ENCODE peak calls at places on chromosomes 1 and 21, in seven cellular contexts. X is HCT116, S is HepG2, Z is H1, A is SK-N-SH, L is GM12878, P is K562. K is an unnamed sample.

GRCh38 chr1:29354511-29355098 is 118.3 kb downstream of the PTPRU start:
- DNase-seq in X (no peak), S (no peak), Z (no peak), A (no peak), L (no peak), P (peak), K (no peak)

GRCh38 chr1:43077273-43077672 is 94.8 kb downstream of the EBNA1BP2 start:
- DNase-seq in X (no peak), S (no peak), Z (no peak), A (no peak), L (no peak), P (peak), K (no peak)

GRCh38 chr1:15882665-15883064 is 35.2 kb downstream of the SPEN start:
- DNase-seq in X (no peak), S (no peak), Z (no peak), A (no peak), L (no peak), P (no peak), K (no peak)

GRCh38 chr1:210250998-210251679 is 18.5 kb downstream of the SERTAD4 start:
- DNase-seq in X (peak), S (no peak), Z (peak), A (peak), L (no peak), P (no peak), K (peak)

GRCh38 chr1:207021876-207022596 is 10.5 kb downstream of the C1orf116 start:
- DNase-seq in X (no peak), S (no peak), Z (no peak), A (no peak), L (no peak), P (no peak), K (no peak)

GRCh38 chr1:201386208-201386607 is 8.7 kb upstream of the TNNT2 start:
- DNase-seq in X (no peak), S (no peak), Z (no peak), A (no peak), L (no peak), P (no peak), K (no peak)

GRCh38 chr1:10122926-10123325 is 87.4 kb upstream of the KIF1B start:
- DNase-seq in X (no peak), S (no peak), Z (no peak), A (no peak), L (no peak), P (no peak), K (no peak)

GRCh38 chr1:15758953-15759661 is 512 bp downstream of the FBLIM1 start:
- DNase-seq in X (no peak), S (no peak), Z (no peak), A (peak), L (no peak), P (no peak), K (no peak)

GRCh38 chr1:232435746-232436145 is 194.2 kb downstream of the SIPA1L2 start:
- DNase-seq in X (no peak), S (no peak), Z (no peak), A (no peak), L (no peak), P (no peak), K (peak)

GRCh38 chr1:48652334-48652733 is 124.4 kb downstream of the BEND5 start:
- DNase-seq in X (no peak), S (no peak), Z (no peak), A (no peak), L (no peak), P (no peak), K (no peak)

GRCh38 chr1:37931148-37931492 is 15.7 kb downstream of the INPP5B start:
- DNase-seq in X (no peak), S (no peak), Z (no peak), A (no peak), L (no peak), P (no peak), K (peak)

GRCh38 chr1:110672001-110672752 is 2.6 kb downstream of the KCNA3 start:
- DNase-seq in X (no peak), S (no peak), Z (no peak), A (peak), L (no peak), P (peak), K (no peak)

GRCh38 chr1:20359451-20360330 is 69.0 kb downstream of the VWA5B1 start:
- DNase-seq in X (peak), S (no peak), Z (no peak), A (no peak), L (no peak), P (no peak), K (no peak)

GRCh38 chr21:32826317-32827167 is 55.0 kb upstream of the PAXBP1 start:
- DNase-seq in X (peak), S (peak), Z (no peak), A (peak), L (peak), P (peak), K (peak)

GRCh38 chr1:9281071-9281827 is 11.4 kb upstream of the SPSB1 start:
- DNase-seq in X (no peak), S (no peak), Z (no peak), A (no peak), L (no peak), P (no peak), K (no peak)

GRCh38 chr1:34780528-34780927 is 486 bp upstream of the GJB3 start:
- DNase-seq in X (no peak), S (no peak), Z (no peak), A (no peak), L (no peak), P (no peak), K (no peak)

GRCh38 chr1:45221716-45222115 is 15.3 kb upstream of the ZSWIM5 start:
- DNase-seq in X (no peak), S (no peak), Z (no peak), A (no peak), L (no peak), P (no peak), K (no peak)

GRCh38 chr1:232450626-232451025 is 179.3 kb downstream of the SIPA1L2 start:
- DNase-seq in X (no peak), S (no peak), Z (no peak), A (no peak), L (no peak), P (no peak), K (no peak)

GRCh38 chr1:36913523-36914060 is 120.7 kb downstream of the GRIK3 start:
- DNase-seq in X (no peak), S (no peak), Z (no peak), A (no peak), L (no peak), P (no peak), K (no peak)

GRCh38 chr21:31470896-31471694 is 127.0 kb upstream of the TIAM1 start:
- DNase-seq in X (no peak), S (no peak), Z (no peak), A (no peak), L (no peak), P (no peak), K (no peak)

GRCh38 chr1:45304311-45305081 is 22.2 kb upstream of the HPDL start:
- DNase-seq in X (no peak), S (peak), Z (no peak), A (peak), L (no peak), P (peak), K (no peak)

GRCh38 chr1:227745568-227745967 is 10.3 kb downstream of the SNAP47 start:
- DNase-seq in X (no peak), S (no peak), Z (no peak), A (no peak), L (no peak), P (no peak), K (no peak)

GRCh38 chr1:68725353-68725752 is 228.5 kb upstream of the DEPDC1 start:
- DNase-seq in X (no peak), S (no peak), Z (no peak), A (peak), L (no peak), P (no peak), K (no peak)

GRCh38 chr1:204902674-204903073 is 32.0 kb downstream of the NFASC start:
- DNase-seq in X (no peak), S (no peak), Z (no peak), A (no peak), L (no peak), P (no peak), K (no peak)

GRCh38 chr1:45883633-45884032 is 80.2 kb downstream of the MAST2 start:
- DNase-seq in X (no peak), S (no peak), Z (no peak), A (no peak), L (no peak), P (no peak), K (no peak)

GRCh38 chr1:19204665-19205266 is 5.3 kb downstream of the UBR4 start:
- DNase-seq in X (no peak), S (no peak), Z (no peak), A (no peak), L (no peak), P (no peak), K (no peak)

GRCh38 chr1:7049913-7050625 is 264.8 kb downstream of the CAMTA1 start:
- DNase-seq in X (no peak), S (no peak), Z (no peak), A (no peak), L (no peak), P (no peak), K (no peak)

GRCh38 chr1:59083946-59084865 is 212.7 kb upstream of the FGGY start:
- DNase-seq in X (no peak), S (no peak), Z (no peak), A (no peak), L (no peak), P (no peak), K (no peak)

GRCh38 chr1:62784509-62785365 is 805 bp downstream of the ATG4C start:
- DNase-seq in X (no peak), S (no peak), Z (no peak), A (peak), L (no peak), P (peak), K (peak)

GRCh38 chr1:173508541-173508940 is 31.4 kb downstream of the PRDX6 start:
- DNase-seq in X (no peak), S (no peak), Z (no peak), A (no peak), L (no peak), P (no peak), K (no peak)

GRCh38 chr1:173507205-173507846 is 30.2 kb downstream of the PRDX6 start:
- DNase-seq in X (peak), S (no peak), Z (no peak), A (no peak), L (no peak), P (no peak), K (no peak)

GRCh38 chr1:173505401-173505800 is 28.3 kb downstream of the PRDX6 start:
- DNase-seq in X (no peak), S (no peak), Z (no peak), A (no peak), L (no peak), P (no peak), K (no peak)

GRCh38 chr1:173507847-173508209 is 30.7 kb downstream of the PRDX6 start:
- DNase-seq in X (no peak), S (no peak), Z (no peak), A (no peak), L (no peak), P (no peak), K (no peak)

DNA sequence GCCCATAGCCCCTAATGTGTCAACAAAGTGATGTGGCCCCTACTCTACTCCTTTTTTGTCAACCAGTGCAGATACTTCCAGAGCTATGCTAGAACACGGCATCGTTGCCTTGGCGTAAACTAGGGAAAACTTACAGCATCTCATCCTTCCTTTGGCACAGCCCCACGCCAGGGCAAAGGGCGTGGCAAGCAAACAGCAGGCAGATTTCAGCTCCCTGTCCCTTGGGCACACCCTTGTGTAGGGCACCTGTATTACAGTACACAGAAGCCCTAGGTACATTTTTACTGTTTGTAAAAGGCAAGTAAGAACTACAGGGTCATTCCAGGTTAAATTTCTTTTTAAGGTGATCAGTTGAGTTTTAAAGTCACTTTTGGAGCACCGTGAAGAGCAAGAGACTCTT is 29.3 kb downstream of the PRDX6 start:
- DNase-seq in X (peak), S (peak), Z (no peak), A (no peak), L (no peak), P (no peak), K (no peak)
- TF ChIP-seq JUND in X (no peak), S (no peak), Z (no peak), A (no peak), L (no peak), P (no peak), K (no peak)

GRCh38 chr1:229410692-229411433 is 23.0 kb downstream of the ACTA1 start:
- DNase-seq in X (no peak), S (no peak), Z (no peak), A (peak), L (no peak), P (peak), K (no peak)

GRCh38 chr1:229412056-229412455 is 21.8 kb downstream of the ACTA1 start:
- DNase-seq in X (no peak), S (no peak), Z (no peak), A (no peak), L (no peak), P (no peak), K (peak)

GRCh38 chr1:229411434-229412055 is 22.3 kb downstream of the ACTA1 start:
- DNase-seq in X (no peak), S (no peak), Z (no peak), A (no peak), L (no peak), P (no peak), K (no peak)

GRCh38 chr1:229409616-229410369 is 24.1 kb downstream of the ACTA1 start:
- DNase-seq in X (no peak), S (peak), Z (no peak), A (peak), L (no peak), P (no peak), K (no peak)

DNA sequence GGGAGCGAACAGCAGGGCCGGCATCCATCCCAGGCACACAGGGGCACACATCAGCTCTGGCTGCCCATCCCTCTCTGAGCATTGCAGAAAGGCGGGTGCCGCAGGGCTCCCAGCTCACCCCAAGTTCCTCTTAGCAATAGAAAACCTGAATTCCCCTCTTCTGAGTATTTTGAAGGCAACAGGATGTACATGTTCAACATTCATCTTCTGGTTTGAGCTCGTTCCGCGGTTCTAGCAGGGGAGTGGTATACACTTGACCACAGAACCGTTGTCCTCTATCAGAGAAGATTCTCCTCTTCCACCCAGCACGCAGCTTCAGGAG is 23.6 kb downstream of the ACTA1 start:
- DNase-seq in X (no peak), S (no peak), Z (no peak), A (no peak), L (no peak), P (no peak), K (no peak)
- TF ChIP-seq JUND in X (no peak), S (no peak), Z (no peak), A (no peak), L (no peak), P (no peak), K (no peak)

DNA sequence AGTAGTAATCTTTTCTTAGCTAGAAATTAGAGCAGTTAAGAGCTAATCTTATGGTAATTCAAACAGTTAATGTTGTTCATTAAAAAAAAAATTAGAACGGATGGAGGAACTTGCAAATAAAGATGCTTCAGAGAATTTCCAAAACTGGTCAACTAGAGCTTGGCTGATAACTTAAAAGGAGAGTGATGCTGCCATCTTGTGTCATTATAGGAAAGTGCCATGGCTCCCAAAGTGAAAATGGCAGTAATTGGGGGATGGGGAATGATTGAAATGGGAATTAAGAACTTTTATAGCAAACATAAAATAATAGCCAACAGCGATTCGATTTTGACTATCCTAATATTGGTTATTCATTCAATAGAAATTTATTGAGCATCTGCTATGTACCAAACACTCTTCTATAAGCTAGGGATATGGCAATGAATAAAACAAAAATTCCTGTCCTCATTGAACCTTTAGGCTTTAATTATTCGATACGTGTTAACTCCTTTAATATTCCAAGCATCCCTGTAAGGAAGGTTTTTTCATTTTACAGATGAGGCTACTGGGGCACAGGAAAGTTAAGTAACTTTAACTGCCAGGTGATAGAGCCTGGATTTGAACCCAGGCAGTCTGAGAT is 5.7 kb upstream of the PLPP3 start:
- DNase-seq in X (peak), S (peak), Z (no peak), A (peak), L (no peak), P (peak), K (peak)
- TF ChIP-seq JUND in X (no peak), S (no peak), Z (no peak), A (no peak), L (no peak), P (no peak), K (no peak)

GRCh38 chr1:64302194-64302593 is 98.8 kb downstream of the UBE2U start:
- DNase-seq in X (no peak), S (no peak), Z (no peak), A (no peak), L (no peak), P (no peak), K (no peak)
- TF ChIP-seq JUND in X (no peak), S (no peak), Z (no peak), A (no peak), L (no peak), P (no peak), K (no peak)

GRCh38 chr1:145885738-145886287 is at the start of gene ANKRD35:
- DNase-seq in X (peak), S (peak), Z (no peak), A (peak), L (no peak), P (peak), K (peak)

GRCh38 chr1:145886811-145887210 is 1.1 kb upstream of the ANKRD35 start:
- DNase-seq in X (no peak), S (no peak), Z (no peak), A (no peak), L (no peak), P (no peak), K (no peak)

GRCh38 chr1:145887631-145888030 is 2.0 kb upstream of the ANKRD35 start:
- DNase-seq in X (no peak), S (peak), Z (no peak), A (no peak), L (no peak), P (no peak), K (peak)

GRCh38 chr1:145886390-145886789 is 724 bp upstream of the ANKRD35 start:
- DNase-seq in X (no peak), S (no peak), Z (no peak), A (no peak), L (no peak), P (no peak), K (no peak)

DNA sequence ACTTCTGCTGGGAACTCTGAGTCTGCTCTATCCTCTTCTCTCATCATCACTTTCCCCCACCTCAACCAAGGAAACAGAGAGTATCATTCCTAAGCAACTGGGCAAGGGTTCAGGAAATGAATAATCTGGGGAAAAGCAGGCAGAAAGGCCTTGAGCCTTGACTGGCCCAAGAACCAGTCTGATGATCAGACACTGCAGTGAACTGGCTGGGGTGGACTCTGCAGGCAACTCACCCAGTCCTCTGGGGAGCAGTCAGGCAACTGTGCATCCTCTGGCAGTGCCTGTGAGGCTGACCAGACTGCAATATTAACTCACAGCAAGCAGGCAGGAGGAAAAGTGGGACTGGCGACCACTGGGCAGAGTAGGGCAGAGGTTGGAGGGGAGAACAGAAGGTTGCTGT is 991 bp downstream of the ANKRD35 start:
- DNase-seq in X (no peak), S (no peak), Z (no peak), A (no peak), L (no peak), P (no peak), K (no peak)
- TF ChIP-seq JUND in X (no peak), S (no peak), Z (no peak), A (no peak), L (no peak), P (no peak), K (no peak)

GRCh38 chr21:15149825-15150224 is 85.0 kb upstream of the NRIP1 start:
- DNase-seq in X (no peak), S (peak), Z (no peak), A (no peak), L (no peak), P (no peak), K (no peak)

GRCh38 chr21:15152591-15152990 is 87.8 kb upstream of the NRIP1 start:
- DNase-seq in X (no peak), S (no peak), Z (no peak), A (no peak), L (no peak), P (no peak), K (no peak)

GRCh38 chr21:15151385-15152103 is 86.7 kb upstream of the NRIP1 start:
- DNase-seq in X (no peak), S (peak), Z (no peak), A (no peak), L (no peak), P (no peak), K (no peak)
- TF ChIP-seq JUND in X (no peak), S (no peak), Z (no peak), A (no peak), L (no peak), P (no peak), K (no peak)

DNA sequence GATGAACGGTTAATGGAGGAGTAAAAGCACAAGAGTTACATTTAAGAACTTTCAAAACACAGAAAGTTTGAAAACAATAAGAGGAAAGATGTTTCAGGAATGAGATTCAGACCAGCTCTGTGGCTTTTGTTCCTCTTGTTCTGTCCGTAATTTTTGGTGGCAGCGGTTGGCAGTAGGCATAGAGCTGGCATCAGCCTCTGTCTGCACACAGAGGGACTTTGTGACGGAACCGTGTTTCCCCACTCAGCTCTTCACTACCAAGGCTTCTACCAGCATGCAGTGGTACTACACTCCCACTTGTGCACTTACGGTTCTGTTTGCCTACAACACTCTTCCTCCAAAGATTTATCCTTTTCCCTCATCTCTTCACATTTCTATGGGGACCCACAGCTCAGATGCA is 212.8 kb downstream of the DSCAM start:
- DNase-seq in X (no peak), S (no peak), Z (no peak), A (no peak), L (no peak), P (no peak), K (no peak)
- TF ChIP-seq JUND in X (no peak), S (no peak), Z (no peak), A (no peak), L (no peak), P (no peak), K (no peak)

K was measured in T47D.